ENCODE peak calls at places on chromosomes 6 and 20, in nine cellular contexts. D is mesendoderm, N is PC-3, K is neuronal stem cell, L is hepatocyte, B is HCT116, J is H1, O is IMR-90, W is GM23248. X is an unnamed sample.

GRCh38 chr6:163687075-163687474 is 272.6 kb downstream of the QKI start:
- DNase-seq in D (no peak), N (no peak), K (no peak), L (no peak), B (no peak), J (no peak), O (no peak), W (no peak), X (no peak)

GRCh38 chr6:25384234-25384633 is 105.1 kb downstream of the CARMIL1 start:
- DNase-seq in D (no peak), N (no peak), K (no peak), L (no peak), B (no peak), J (no peak), O (no peak), W (no peak), X (no peak)

GRCh38 chr6:124964084-124964763 is 2.0 kb downstream of the RNF217 start:
- DNase-seq in D (no peak), N (no peak), K (no peak), L (peak), B (no peak), J (no peak), O (peak), W (peak), X (no peak)

GRCh38 chr20:32165836-32166545 is 41.6 kb downstream of the PLAGL2 start:
- DNase-seq in D (no peak), N (no peak), K (no peak), L (no peak), B (no peak), J (no peak), O (no peak), W (no peak), X (no peak)

GRCh38 chr6:4581468-4582420 is 194.5 kb upstream of the CDYL start:
- DNase-seq in D (peak), N (peak), K (no peak), L (peak), B (no peak), J (no peak), O (peak), W (peak), X (peak)

GRCh38 chr6:170271771-170272314 is 19.0 kb downstream of the DLL1 start:
- DNase-seq in D (no peak), N (no peak), K (no peak), L (no peak), B (no peak), J (no peak), O (no peak), W (no peak), X (no peak)

GRCh38 chr6:31775633-31776263 is 1.4 kb downstream of the VWA7 start:
- DNase-seq in D (no peak), N (no peak), K (no peak), L (peak), B (no peak), J (no peak), O (no peak), W (no peak), X (no peak)

GRCh38 chr6:36771145-36771544 is 68.1 kb downstream of the CPNE5 start:
- DNase-seq in D (no peak), N (no peak), K (no peak), L (no peak), B (no peak), J (no peak), O (no peak), W (no peak), X (no peak)

GRCh38 chr20:19416627-19417026 is 204.2 kb downstream of the SLC24A3 start:
- DNase-seq in D (no peak), N (no peak), K (no peak), L (no peak), B (no peak), J (no peak), O (no peak), W (no peak), X (no peak)

GRCh38 chr6:42007286-42007685 is 43.0 kb upstream of the TAF8 start:
- DNase-seq in D (no peak), N (no peak), K (no peak), L (no peak), B (no peak), J (no peak), O (no peak), W (no peak), X (no peak)
- H3K4me2 ChIP-seq in D (no peak), N (no peak), K (no peak), L (no peak), B (no peak), J (no peak), O (no peak), W (no peak), X (peak)

GRCh38 chr6:56657364-56657763 is 14.7 kb upstream of the DST start:
- DNase-seq in D (no peak), N (no peak), K (no peak), L (no peak), B (no peak), J (no peak), O (no peak), W (no peak), X (no peak)
- H3K4me2 ChIP-seq in D (no peak), N (no peak), K (no peak), L (no peak), B (no peak), J (no peak), O (no peak), W (no peak), X (no peak)

GRCh38 chr20:50149481-50150254 is 3.9 kb downstream of the PEDS1 start:
- DNase-seq in D (no peak), N (no peak), K (no peak), L (no peak), B (no peak), J (no peak), O (no peak), W (no peak), X (no peak)

GRCh38 chr20:50152394-50153152 is 950 bp downstream of the PEDS1 start:
- DNase-seq in D (peak), N (peak), K (no peak), L (peak), B (no peak), J (no peak), O (no peak), W (peak), X (no peak)

GRCh38 chr20:50153500-50154377 is at the start of gene PEDS1:
- DNase-seq in D (peak), N (peak), K (peak), L (peak), B (peak), J (no peak), O (peak), W (peak), X (peak)

GRCh38 chr20:50153153-50153499 is 397 bp downstream of the PEDS1 start:
- DNase-seq in D (peak), N (peak), K (no peak), L (no peak), B (no peak), J (no peak), O (no peak), W (peak), X (no peak)

GRCh38 chr20:50151034-50151743 is 2.3 kb downstream of the PEDS1 start:
- DNase-seq in D (peak), N (peak), K (no peak), L (no peak), B (no peak), J (no peak), O (no peak), W (peak), X (no peak)
- H3K4me2 ChIP-seq in D (peak), N (peak), K (no peak), L (peak), B (peak), J (peak), O (peak), W (peak), X (peak)

DNA sequence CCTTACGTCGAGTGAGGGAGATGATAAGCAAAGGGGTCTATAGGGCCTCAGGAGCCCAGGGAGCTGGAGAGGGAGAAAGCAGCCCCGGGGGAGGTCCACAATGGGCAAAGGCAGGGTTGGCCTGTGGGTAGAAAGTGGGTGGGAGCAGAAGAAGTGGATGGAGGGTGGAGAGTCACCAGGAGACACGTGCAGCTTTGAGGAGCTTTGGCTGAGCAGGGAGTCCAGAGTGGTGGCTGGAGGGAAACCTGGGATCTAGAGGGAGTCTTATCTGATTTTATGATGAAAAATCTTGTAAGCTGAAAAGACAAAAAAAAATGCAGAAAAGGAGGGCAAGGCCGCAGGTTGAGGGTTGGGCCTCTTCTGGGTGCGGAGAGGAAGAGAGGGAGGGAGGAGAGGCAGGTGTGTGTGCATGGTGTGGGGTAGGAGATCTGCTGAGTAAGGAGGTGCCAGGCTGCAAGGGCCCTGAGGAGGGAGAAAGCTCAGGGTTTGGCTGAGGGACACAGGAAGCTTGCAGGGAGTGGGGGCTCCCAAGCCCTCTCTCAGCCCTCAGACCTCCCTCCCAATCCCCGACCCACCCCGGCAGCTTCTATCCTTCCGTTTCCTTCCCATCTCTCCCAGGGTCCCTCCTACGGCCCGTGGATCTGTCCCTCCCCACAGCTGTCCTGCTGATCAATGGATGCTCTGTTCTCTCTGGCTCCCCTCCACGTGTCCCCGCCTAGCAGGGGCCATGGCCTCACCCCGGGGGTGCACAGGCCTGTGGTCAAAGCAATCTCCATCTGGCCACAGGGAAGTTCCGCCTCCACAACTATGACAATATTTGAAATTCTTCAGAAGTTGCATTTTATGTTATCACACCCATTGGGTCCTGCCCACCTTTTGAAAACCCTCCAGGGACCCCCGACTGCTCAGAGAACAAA is 17.1 kb upstream of the BPI start:
- DNase-seq in D (no peak), N (no peak), K (no peak), L (no peak), B (no peak), J (no peak), O (no peak), W (no peak), X (no peak)
- H3K4me2 ChIP-seq in D (no peak), N (no peak), K (no peak), L (no peak), B (no peak), J (no peak), O (no peak), W (no peak), X (no peak)

GRCh38 chr6:28638915-28639314 is 113.2 kb downstream of the GPX5 start:
- DNase-seq in D (no peak), N (no peak), K (no peak), L (no peak), B (no peak), J (no peak), O (no peak), W (no peak), X (no peak)

GRCh38 chr6:28634406-28634757 is 108.7 kb downstream of the GPX5 start:
- DNase-seq in D (no peak), N (no peak), K (no peak), L (no peak), B (no peak), J (no peak), O (no peak), W (no peak), X (no peak)

GRCh38 chr6:28633445-28634215 is 107.9 kb downstream of the GPX5 start:
- DNase-seq in D (peak), N (no peak), K (no peak), L (no peak), B (no peak), J (no peak), O (no peak), W (no peak), X (peak)

GRCh38 chr6:28634758-28635546 is 109.3 kb downstream of the GPX5 start:
- DNase-seq in D (peak), N (peak), K (no peak), L (peak), B (no peak), J (no peak), O (no peak), W (peak), X (peak)

DNA sequence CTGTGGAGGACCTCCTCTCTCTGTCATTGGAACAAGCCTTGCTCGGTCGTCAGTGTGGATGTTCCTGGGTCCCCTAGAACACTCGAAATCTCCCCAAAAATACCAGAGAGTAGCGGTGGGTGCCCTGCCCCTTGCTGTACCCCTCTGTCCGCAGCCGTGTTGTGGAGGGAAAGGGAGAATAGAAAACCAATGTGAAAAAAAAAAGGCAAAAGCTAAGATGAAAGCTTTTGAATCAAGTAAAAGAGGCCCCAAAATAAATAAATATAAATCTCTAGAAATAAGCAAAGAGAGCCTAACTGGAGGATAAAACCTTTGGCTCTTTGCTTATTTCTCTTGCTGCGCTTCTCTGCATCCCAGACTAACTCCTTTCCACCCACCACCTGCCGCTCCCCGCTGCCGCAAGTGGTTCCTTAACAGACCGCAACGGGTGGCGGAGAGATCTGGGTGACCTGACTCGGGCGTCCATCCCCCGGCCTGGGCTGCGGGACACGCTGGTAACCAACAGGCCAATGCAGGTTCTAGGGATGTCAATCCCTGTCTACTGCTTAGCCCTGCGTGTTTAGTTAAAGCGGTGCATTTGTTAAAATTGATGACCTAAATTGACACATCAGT is 110.0 kb downstream of the GPX5 start:
- DNase-seq in D (no peak), N (no peak), K (no peak), L (no peak), B (no peak), J (no peak), O (no peak), W (peak), X (no peak)
- H3K4me2 ChIP-seq in D (peak), N (peak), K (peak), L (peak), B (no peak), J (peak), O (peak), W (peak), X (peak)

GRCh38 chr20:58614984-58615760 is 35.9 kb upstream of the STX16 start:
- DNase-seq in D (no peak), N (peak), K (no peak), L (no peak), B (no peak), J (no peak), O (no peak), W (no peak), X (no peak)
- H3K4me2 ChIP-seq in D (no peak), N (no peak), K (no peak), L (no peak), B (no peak), J (no peak), O (no peak), W (no peak), X (no peak)

DNA sequence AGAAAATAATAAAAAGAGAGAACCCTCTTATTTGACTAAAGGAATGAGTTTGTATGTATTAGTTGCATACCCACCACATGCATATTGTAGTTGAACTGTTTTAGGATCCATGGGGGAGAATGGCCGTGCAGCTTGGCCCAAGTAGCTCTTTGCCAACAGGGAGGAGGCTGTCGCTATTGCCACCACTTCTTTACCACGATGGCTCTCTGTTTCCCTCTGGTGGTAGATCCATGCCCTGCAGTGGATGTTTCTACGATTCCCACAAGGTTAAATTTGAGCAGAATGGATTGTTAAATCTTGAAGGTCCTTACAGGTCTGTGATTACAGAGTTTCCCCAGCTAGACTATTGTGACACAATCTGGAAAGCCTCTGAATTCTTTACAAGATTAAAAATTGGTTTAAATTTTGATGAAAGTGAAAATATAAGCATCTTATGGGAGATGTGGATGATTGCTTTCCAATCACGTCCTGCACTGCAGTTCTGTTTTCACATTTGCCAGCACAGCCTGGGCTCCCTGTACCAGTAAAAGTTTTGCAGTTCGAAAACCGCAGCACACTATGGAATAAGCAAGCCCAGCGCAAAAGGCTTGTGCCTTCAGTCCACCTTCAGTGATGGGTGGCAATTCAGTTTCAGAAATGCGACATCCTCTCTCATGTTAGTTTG is 34.4 kb upstream of the FNDC1 start:
- DNase-seq in D (peak), N (peak), K (peak), L (peak), B (peak), J (peak), O (peak), W (peak), X (peak)
- H3K4me2 ChIP-seq in D (no peak), N (no peak), K (no peak), L (no peak), B (peak), J (no peak), O (no peak), W (no peak), X (no peak)